ENCODE peak calls at places on chromosomes 16 and 17, in eight cellular contexts. T, N, U, Q, W, E, S and L are unnamed samples.

GRCh38 chr16:9337262-9338032 is 246.0 kb downstream of the HAPSTR1 start:
- DNase-seq in T (no peak), N (no peak), U (no peak), Q (no peak), W (no peak), E (no peak), S (no peak), L (no peak)

GRCh38 chr17:37523715-37524219 is 34.1 kb downstream of the DUSP14 start:
- DNase-seq in T (no peak), N (no peak), U (no peak), Q (no peak), W (no peak), E (no peak), S (no peak), L (no peak)

GRCh38 chr17:68346448-68346847 is 55.2 kb downstream of the ARSG start:
- DNase-seq in T (no peak), N (no peak), U (no peak), Q (no peak), W (peak; percentile 62), E (no peak), S (no peak), L (peak; percentile 90)

GRCh38 chr16:84065536-84066132 is 23.0 kb upstream of the SLC38A8 start:
- DNase-seq in T (peak; percentile 45), N (no peak), U (peak; percentile 60), Q (peak; percentile 69), W (peak; percentile 46), E (no peak), S (peak; percentile 24), L (no peak)

GRCh38 chr17:49227436-49228261 is 2.9 kb downstream of the PHOSPHO1 start:
- DNase-seq in T (peak; percentile 37), N (peak; percentile 5), U (peak; percentile 78), Q (peak; percentile 66), W (peak; percentile 85), E (peak; percentile 62), S (no peak), L (peak; percentile 88)

GRCh38 chr16:57893559-57894389 is 77.2 kb downstream of the CNGB1 start:
- DNase-seq in T (no peak), N (peak; percentile 23), U (peak; percentile 87), Q (peak; percentile 94), W (no peak), E (no peak), S (peak; percentile 86), L (no peak)

GRCh38 chr16:57601801-57602478 is 26.5 kb upstream of the ADGRG1 start:
- DNase-seq in T (no peak), N (no peak), U (peak; percentile 29), Q (peak; percentile 29), W (no peak), E (no peak), S (no peak), L (no peak)

GRCh38 chr17:8337802-8338744 is 1.6 kb upstream of the ODF4 start:
- DNase-seq in T (no peak), N (no peak), U (no peak), Q (no peak), W (no peak), E (no peak), S (no peak), L (no peak)

GRCh38 chr17:72705905-72706395 is 386.5 kb downstream of the SLC39A11 start:
- DNase-seq in T (no peak), N (no peak), U (no peak), Q (no peak), W (no peak), E (no peak), S (no peak), L (no peak)

GRCh38 chr16:77169650-77170236 is 21.2 kb upstream of the MON1B start:
- DNase-seq in T (peak; percentile 13), N (no peak), U (peak; percentile 33), Q (peak; percentile 55), W (peak; percentile 23), E (no peak), S (no peak), L (no peak)

GRCh38 chr16:21626659-21627277 is 25.6 kb downstream of the IGSF6 start:
- DNase-seq in T (no peak), N (peak; percentile 93), U (peak; percentile 77), Q (peak; percentile 82), W (no peak), E (no peak), S (peak; percentile 76), L (no peak)

GRCh38 chr16:66446737-66447136 is 19.6 kb downstream of the BEAN1 start:
- DNase-seq in T (no peak), N (no peak), U (no peak), Q (no peak), W (no peak), E (no peak), S (no peak), L (peak; percentile 41)

GRCh38 chr17:79603771-79604170 is 7.1 kb downstream of the RBFOX3 start:
- DNase-seq in T (no peak), N (no peak), U (no peak), Q (no peak), W (no peak), E (no peak), S (no peak), L (no peak)

GRCh38 chr17:80175411-80175810 is 5.6 kb downstream of the CARD14 start:
- DNase-seq in T (no peak), N (no peak), U (peak; percentile 36), Q (peak; percentile 54), W (no peak), E (no peak), S (no peak), L (no peak)

GRCh38 chr16:67173808-67174705 is 3.7 kb downstream of the NOL3 start:
- DNase-seq in T (peak; percentile 66), N (no peak), U (peak; percentile 47), Q (peak; percentile 87), W (peak; percentile 93), E (peak; percentile 33), S (no peak), L (peak; percentile 92)

GRCh38 chr17:54968954-54969400 is 412 bp downstream of the STXBP4 start:
- DNase-seq in T (no peak), N (no peak), U (no peak), Q (peak; percentile 51), W (peak; percentile 28), E (peak; percentile 76), S (no peak), L (no peak)

GRCh38 chr16:58107228-58107627 is 22.0 kb downstream of the CFAP20 start:
- DNase-seq in T (no peak), N (no peak), U (no peak), Q (no peak), W (no peak), E (no peak), S (no peak), L (no peak)

GRCh38 chr17:76366247-76366646 is 12.5 kb upstream of the PRPSAP1 start:
- DNase-seq in T (no peak), N (no peak), U (no peak), Q (no peak), W (no peak), E (no peak), S (no peak), L (no peak)

GRCh38 chr17:44898768-44899073 is 524 bp downstream of the EFTUD2 start:
- DNase-seq in T (no peak), N (no peak), U (peak; percentile 53), Q (peak; percentile 41), W (no peak), E (no peak), S (no peak), L (no peak)

GRCh38 chr17:19305761-19306159 is 56.8 kb downstream of the B9D1 start:
- DNase-seq in T (no peak), N (no peak), U (no peak), Q (no peak), W (no peak), E (no peak), S (no peak), L (no peak)

GRCh38 chr17:40110457-40110856 is 10.1 kb upstream of the NR1D1 start:
- DNase-seq in T (no peak), N (no peak), U (no peak), Q (no peak), W (no peak), E (no peak), S (no peak), L (no peak)

GRCh38 chr17:1186214-1186820 is 6.5 kb upstream of the ABR start:
- DNase-seq in T (no peak), N (no peak), U (peak; percentile 74), Q (no peak), W (no peak), E (no peak), S (no peak), L (no peak)

GRCh38 chr17:82902972-82903874 is 63.4 kb upstream of the ZNF750 start:
- DNase-seq in T (no peak), N (no peak), U (no peak), Q (no peak), W (no peak), E (no peak), S (no peak), L (no peak)

GRCh38 chr16:69084301-69084700 is 21.2 kb upstream of the HAS3 start:
- DNase-seq in T (no peak), N (no peak), U (no peak), Q (peak; percentile 90), W (no peak), E (no peak), S (no peak), L (no peak)

GRCh38 chr17:82344175-82344907 is 10.8 kb upstream of the SECTM1 start:
- DNase-seq in T (no peak), N (no peak), U (no peak), Q (no peak), W (no peak), E (no peak), S (no peak), L (no peak)

GRCh38 chr17:30589431-30589830 is 112.2 kb downstream of the GOSR1 start:
- DNase-seq in T (no peak), N (no peak), U (no peak), Q (no peak), W (no peak), E (no peak), S (no peak), L (no peak)